ENCODE peak calls at places on chromosome 18, in eight cellular contexts. B is A673, L is NB4, J is GM23338, U is glutamatergic neuron, F is foreskin keratinocyte, T is neural progenitor cell, S is AG04450. P is an unnamed sample.

GRCh38 chr18:70457223-70457622 is 168.4 kb downstream of the SOCS6 start:
- DNase-seq in B (no peak), L (no peak), J (no peak), U (no peak), F (no peak), T (no peak), S (no peak), P (no peak)

GRCh38 chr18:43420950-43421349 is 143.7 kb upstream of the SYT4 start:
- DNase-seq in B (peak; percentile 44), L (no peak), J (peak; percentile 63), U (no peak), F (no peak), T (peak; percentile 31), S (no peak), P (no peak)

GRCh38 chr18:22286576-22286975 is 117.2 kb downstream of the GATA6 start:
- DNase-seq in B (no peak), L (no peak), J (no peak), U (no peak), F (peak; percentile 40), T (no peak), S (no peak), P (peak; percentile 79)

GRCh38 chr18:24862225-24862893 is 401.9 kb downstream of the HRH4 start:
- DNase-seq in B (no peak), L (no peak), J (peak; percentile 62), U (no peak), F (no peak), T (peak; percentile 79), S (no peak), P (no peak)

GRCh38 chr18:79511271-79511670 is 115.5 kb downstream of the NFATC1 start:
- DNase-seq in B (no peak), L (no peak), J (no peak), U (no peak), F (no peak), T (no peak), S (no peak), P (peak; percentile 58)

GRCh38 chr18:76922107-76922506 is 99.8 kb downstream of the ZNF236 start:
- DNase-seq in B (peak; percentile 35), L (peak; percentile 51), J (peak; percentile 83), U (peak; percentile 69), F (no peak), T (peak; percentile 80), S (peak; percentile 10), P (no peak)

GRCh38 chr18:74497308-74497640 is 1.1 kb downstream of the CNDP2 start:
- DNase-seq in B (no peak), L (peak; percentile 20), J (no peak), U (no peak), F (no peak), T (no peak), S (no peak), P (no peak)

GRCh38 chr18:45012286-45012685 is 331.6 kb downstream of the SETBP1 start:
- DNase-seq in B (peak; percentile 15), L (peak; percentile 23), J (peak; percentile 36), U (no peak), F (no peak), T (no peak), S (no peak), P (no peak)

GRCh38 chr18:79223431-79223830 is 154.2 kb downstream of the ATP9B start:
- DNase-seq in B (no peak), L (no peak), J (no peak), U (no peak), F (no peak), T (no peak), S (no peak), P (no peak)

GRCh38 chr18:3692113-3692621 is 242.2 kb downstream of the TGIF1 start:
- DNase-seq in B (no peak), L (no peak), J (no peak), U (no peak), F (no peak), T (no peak), S (no peak), P (no peak)

GRCh38 chr18:43192408-43192807 is 76.9 kb upstream of the RIT2 start:
- DNase-seq in B (no peak), L (no peak), J (no peak), U (no peak), F (no peak), T (no peak), S (no peak), P (no peak)

GRCh38 chr18:3814840-3815239 is 364.9 kb downstream of the TGIF1 start:
- DNase-seq in B (no peak), L (no peak), J (no peak), U (no peak), F (no peak), T (no peak), S (no peak), P (no peak)

GRCh38 chr18:78980777-78981651 is 1.4 kb downstream of the SALL3 start:
- DNase-seq in B (no peak), L (no peak), J (peak; percentile 34), U (peak; percentile 59), F (no peak), T (peak; percentile 68), S (no peak), P (no peak)

GRCh38 chr18:11657554-11657953 is 31.5 kb upstream of the GNAL start:
- DNase-seq in B (no peak), L (no peak), J (no peak), U (no peak), F (no peak), T (no peak), S (no peak), P (no peak)

GRCh38 chr18:68376931-68377330 is 338.0 kb downstream of the TMX3 start:
- DNase-seq in B (peak; percentile 8), L (no peak), J (no peak), U (no peak), F (no peak), T (no peak), S (no peak), P (no peak)

GRCh38 chr18:77023115-77023782 is 109.3 kb downstream of the MBP start:
- DNase-seq in B (no peak), L (no peak), J (no peak), U (peak; percentile 70), F (no peak), T (no peak), S (no peak), P (no peak)

GRCh38 chr18:28766027-28766426 is 589.1 kb upstream of the CDH2 start:
- DNase-seq in B (peak; percentile 40), L (no peak), J (no peak), U (no peak), F (no peak), T (no peak), S (no peak), P (no peak)

GRCh38 chr18:76985156-76985950 is 147.2 kb downstream of the MBP start:
- DNase-seq in B (no peak), L (no peak), J (no peak), U (no peak), F (no peak), T (no peak), S (no peak), P (peak; percentile 55)

GRCh38 chr18:48541026-48541746 is 2.4 kb downstream of the CTIF start:
- DNase-seq in B (peak; percentile 50), L (peak; percentile 85), J (peak; percentile 78), U (peak; percentile 85), F (peak; percentile 35), T (peak; percentile 90), S (no peak), P (no peak)
- TF ChIP-seq CTCF in B (peak; percentile 13), L (no peak), J (no peak), U (no peak), F (no peak), T (peak; percentile 7), S (no peak), P (no peak)

GRCh38 chr18:66621816-66622576 is 18.1 kb upstream of the CDH19 start:
- DNase-seq in B (no peak), L (no peak), J (no peak), U (no peak), F (no peak), T (peak; percentile 61), S (no peak), P (no peak)

DNA sequence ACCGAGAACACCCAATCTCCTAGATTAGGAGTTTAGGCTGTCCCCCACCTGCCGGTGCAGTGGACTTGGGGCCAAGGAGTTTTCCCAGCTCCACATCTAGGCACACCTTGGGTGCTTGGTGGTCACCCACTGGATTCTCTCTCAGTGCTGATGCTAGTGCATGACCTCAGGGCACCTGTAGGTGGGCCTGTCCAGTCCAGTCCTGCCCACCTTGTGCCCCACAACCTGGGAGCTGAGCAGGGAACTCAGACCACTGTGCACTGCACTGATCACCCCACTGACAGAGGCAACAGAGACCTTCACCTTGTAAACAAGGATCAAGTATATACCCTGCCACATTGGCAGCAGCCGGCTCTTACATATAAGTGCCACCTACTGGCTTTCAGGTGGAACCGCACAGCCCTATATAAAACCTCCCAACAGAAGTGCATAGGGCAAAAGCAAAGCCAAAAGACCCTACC is 12.7 kb upstream of the CDH19 start:
- DNase-seq in B (peak; percentile 59), L (peak; percentile 37), J (peak; percentile 75), U (no peak), F (no peak), T (peak; percentile 60), S (no peak), P (no peak)
- TF ChIP-seq CTCF in B (peak; percentile 85), L (peak; percentile 64), J (peak; percentile 77), U (peak; percentile 64), F (peak; percentile 14), T (peak; percentile 67), S (no peak), P (no peak)

GRCh38 chr18:64405161-64405560 is 256.3 kb upstream of the LINC00305 start:
- DNase-seq in B (no peak), L (no peak), J (no peak), U (no peak), F (no peak), T (no peak), S (no peak), P (no peak)

GRCh38 chr18:64403784-64404498 is 255.1 kb upstream of the LINC00305 start:
- DNase-seq in B (no peak), L (no peak), J (no peak), U (no peak), F (no peak), T (peak; percentile 5), S (no peak), P (no peak)

GRCh38 chr18:64410685-64411084 is 261.8 kb upstream of the LINC00305 start:
- DNase-seq in B (no peak), L (no peak), J (no peak), U (no peak), F (no peak), T (no peak), S (no peak), P (no peak)

GRCh38 chr18:64407606-64408005 is 258.7 kb upstream of the LINC00305 start:
- DNase-seq in B (no peak), L (no peak), J (no peak), U (no peak), F (no peak), T (no peak), S (no peak), P (no peak)

DNA sequence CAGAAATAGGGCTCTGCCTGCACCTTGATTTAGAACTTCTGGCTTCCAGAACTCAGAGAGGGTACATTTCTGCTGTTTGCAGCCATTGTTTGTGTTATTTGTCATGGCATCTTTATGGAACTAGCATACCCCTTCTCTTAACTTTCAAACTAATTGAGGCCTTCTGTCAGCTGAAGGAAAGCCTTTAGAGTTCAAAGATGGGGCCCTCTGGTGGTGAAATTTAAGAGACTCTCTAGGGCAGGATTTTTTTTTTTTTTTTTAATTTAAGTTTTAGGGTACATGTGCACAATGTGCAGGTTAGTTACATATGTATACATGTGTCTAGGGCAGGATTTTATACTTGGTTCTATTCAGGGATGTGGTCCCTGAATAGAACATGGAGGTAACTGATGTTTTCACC is 260.6 kb upstream of the LINC00305 start:
- DNase-seq in B (peak; percentile 55), L (peak; percentile 32), J (peak; percentile 80), U (no peak), F (no peak), T (peak; percentile 57), S (no peak), P (no peak)
- TF ChIP-seq CTCF in B (peak; percentile 69), L (peak; percentile 45), J (peak; percentile 77), U (peak; percentile 72), F (peak; percentile 51), T (peak; percentile 67), S (no peak), P (no peak)

GRCh38 chr18:13440277-13441248 is 222.0 kb downstream of the LDLRAD4 start:
- DNase-seq in B (no peak), L (no peak), J (no peak), U (no peak), F (no peak), T (no peak), S (no peak), P (no peak)
- TF ChIP-seq CTCF in B (no peak), L (no peak), J (no peak), U (peak; percentile 23), F (no peak), T (no peak), S (no peak), P (no peak)

P was measured in ascending aorta.